ENCODE peak calls at places on chromosomes 6 and 20, in four cellular contexts. B, D, V and F are unnamed samples.

GRCh38 chr6:133245033-133245903 is 4.1 kb downstream of the EYA4 start:
- DNase-seq in B (peak; percentile 17), D (no peak), V (no peak), F (no peak)

GRCh38 chr20:32203556-32204484 is 3.7 kb downstream of the PLAGL2 start:
- DNase-seq in B (no peak), D (no peak), V (no peak), F (no peak)

GRCh38 chr6:16723833-16724232 is 37.4 kb downstream of the ATXN1 start:
- DNase-seq in B (peak; percentile 61), D (peak; percentile 71), V (no peak), F (no peak)

GRCh38 chr6:111530777-111531176 is 47.8 kb upstream of the REV3L start:
- DNase-seq in B (no peak), D (no peak), V (no peak), F (no peak)

GRCh38 chr20:353166-353565 is 6.3 kb downstream of the NRSN2 start:
- DNase-seq in B (no peak), D (no peak), V (no peak), F (no peak)

GRCh38 chr20:60117040-60117439 is 158.8 kb downstream of the CDH26 start:
- DNase-seq in B (no peak), D (no peak), V (no peak), F (no peak)

GRCh38 chr6:146697921-146698320 is 99.1 kb downstream of the ADGB start:
- DNase-seq in B (no peak), D (no peak), V (no peak), F (no peak)

GRCh38 chr20:1105599-1106194 is 12.7 kb upstream of the PSMF1 start:
- DNase-seq in B (no peak), D (no peak), V (no peak), F (no peak)

GRCh38 chr6:146041282-146041681 is 12.4 kb downstream of the GRM1 start:
- DNase-seq in B (peak; percentile 22), D (peak; percentile 33), V (no peak), F (no peak)

GRCh38 chr6:123661105-123661891 is 24.5 kb upstream of the TRDN start:
- DNase-seq in B (no peak), D (no peak), V (no peak), F (no peak)

GRCh38 chr6:7787137-7787575 is 61.3 kb downstream of the BMP6 start:
- DNase-seq in B (no peak), D (no peak), V (no peak), F (no peak)

GRCh38 chr6:43951063-43951755 is 176.0 kb downstream of the MRPL14 start:
- DNase-seq in B (peak; percentile 28), D (peak; percentile 73), V (no peak), F (peak; percentile 78)

GRCh38 chr6:43999628-44000027 is 127.6 kb downstream of the MRPL14 start:
- DNase-seq in B (no peak), D (no peak), V (no peak), F (no peak)

GRCh38 chr6:141866731-141867502 is 265.8 kb upstream of the GJE1 start:
- DNase-seq in B (no peak), D (peak; percentile 9), V (no peak), F (no peak)

GRCh38 chr20:1154224-1154623 is 30.6 kb downstream of the TMEM74B start:
- DNase-seq in B (no peak), D (no peak), V (no peak), F (no peak)

GRCh38 chr6:16228709-16229665 is 9.4 kb upstream of the GMPR start:
- DNase-seq in B (no peak), D (no peak), V (no peak), F (no peak)

GRCh38 chr6:79425589-79426311 is 111.5 kb downstream of the LCA5 start:
- DNase-seq in B (no peak), D (no peak), V (no peak), F (no peak)

GRCh38 chr6:145643760-145644159 is 91.6 kb downstream of the EPM2A start:
- DNase-seq in B (no peak), D (no peak), V (no peak), F (no peak)

GRCh38 chr6:17484201-17484606 is 90.8 kb downstream of the CAP2 start:
- DNase-seq in B (no peak), D (no peak), V (no peak), F (no peak)

GRCh38 chr20:57405236-57406016 is 14.2 kb downstream of the RBM38 start:
- DNase-seq in B (no peak), D (no peak), V (no peak), F (no peak)

GRCh38 chr20:41242807-41243206 is 74.7 kb downstream of the ZHX3 start:
- DNase-seq in B (no peak), D (no peak), V (no peak), F (no peak)

GRCh38 chr6:93242049-93242448 is 177.3 kb downstream of the EPHA7 start:
- DNase-seq in B (no peak), D (no peak), V (no peak), F (no peak)

GRCh38 chr6:127481081-127481480 is 21.9 kb upstream of the KIAA0408 start:
- DNase-seq in B (no peak), D (no peak), V (no peak), F (no peak)

GRCh38 chr6:121837545-121838229 is 402.2 kb downstream of the GJA1 start:
- DNase-seq in B (no peak), D (no peak), V (no peak), F (no peak)

GRCh38 chr6:95648636-95649035 is 71.3 kb downstream of the MANEA start:
- DNase-seq in B (no peak), D (peak; percentile 46), V (no peak), F (no peak)

GRCh38 chr6:138238368-138238767 is 20.1 kb upstream of the PBOV1 start:
- DNase-seq in B (no peak), D (no peak), V (no peak), F (no peak)

GRCh38 chr20:47359533-47360206 is 3.2 kb upstream of the ZMYND8 start:
- DNase-seq in B (no peak), D (no peak), V (no peak), F (no peak)

GRCh38 chr6:140538926-140539325 is 1164.5 kb upstream of the CITED2 start:
- DNase-seq in B (peak; percentile 13), D (no peak), V (no peak), F (no peak)

GRCh38 chr20:47972916-47973309 is 187.6 kb upstream of the SULF2 start:
- DNase-seq in B (no peak), D (no peak), V (no peak), F (no peak)

GRCh38 chr6:148538251-148539190 is 195.9 kb downstream of the SASH1 start:
- DNase-seq in B (no peak), D (no peak), V (no peak), F (no peak)

GRCh38 chr6:79420054-79420453 is 117.2 kb downstream of the LCA5 start:
- DNase-seq in B (no peak), D (no peak), V (no peak), F (no peak)

GRCh38 chr6:52346503-52346902 is 15.4 kb upstream of the PAQR8 start:
- DNase-seq in B (no peak), D (no peak), V (no peak), F (no peak)

GRCh38 chr6:44650947-44651346 is 263.4 kb downstream of the CDC5L start:
- DNase-seq in B (no peak), D (no peak), V (no peak), F (no peak)

GRCh38 chr20:11740975-11741374 is 176.7 kb upstream of the BTBD3 start:
- DNase-seq in B (no peak), D (no peak), V (no peak), F (no peak)

GRCh38 chr6:15575357-15576037 is 87.3 kb downstream of the DTNBP1 start:
- DNase-seq in B (no peak), D (no peak), V (no peak), F (no peak)

GRCh38 chr6:86937219-86938079 is at the start of gene HTR1E:
- DNase-seq in B (peak; percentile 28), D (peak; percentile 42), V (no peak), F (peak; percentile 70)

GRCh38 chr20:39042279-39043150 is 80.4 kb downstream of the DHX35 start:
- DNase-seq in B (no peak), D (no peak), V (no peak), F (no peak)

GRCh38 chr6:136446579-136447182 is 103.5 kb downstream of the MAP7 start:
- DNase-seq in B (peak; percentile 53), D (no peak), V (no peak), F (no peak)

GRCh38 chr20:33686984-33687366 is 790 bp upstream of the E2F1 start:
- DNase-seq in B (no peak), D (no peak), V (no peak), F (no peak)

GRCh38 chr20:33685328-33686007 is 717 bp downstream of the E2F1 start:
- DNase-seq in B (peak; percentile 48), D (peak; percentile 71), V (peak; percentile 62), F (peak; percentile 93)

GRCh38 chr20:33687370-33687915 is 1.3 kb upstream of the E2F1 start:
- DNase-seq in B (no peak), D (no peak), V (no peak), F (no peak)

GRCh38 chr20:33686008-33686983 is at the start of gene E2F1:
- DNase-seq in B (peak; percentile 93), D (peak; percentile 94), V (peak; percentile 61), F (peak; percentile 98)

GRCh38 chr20:33684533-33685327 is 1.5 kb downstream of the E2F1 start:
- DNase-seq in B (no peak), D (no peak), V (no peak), F (no peak)
- TF ChIP-seq BHLHE40 in B (no peak), D (no peak), V (no peak), F (no peak)

DNA sequence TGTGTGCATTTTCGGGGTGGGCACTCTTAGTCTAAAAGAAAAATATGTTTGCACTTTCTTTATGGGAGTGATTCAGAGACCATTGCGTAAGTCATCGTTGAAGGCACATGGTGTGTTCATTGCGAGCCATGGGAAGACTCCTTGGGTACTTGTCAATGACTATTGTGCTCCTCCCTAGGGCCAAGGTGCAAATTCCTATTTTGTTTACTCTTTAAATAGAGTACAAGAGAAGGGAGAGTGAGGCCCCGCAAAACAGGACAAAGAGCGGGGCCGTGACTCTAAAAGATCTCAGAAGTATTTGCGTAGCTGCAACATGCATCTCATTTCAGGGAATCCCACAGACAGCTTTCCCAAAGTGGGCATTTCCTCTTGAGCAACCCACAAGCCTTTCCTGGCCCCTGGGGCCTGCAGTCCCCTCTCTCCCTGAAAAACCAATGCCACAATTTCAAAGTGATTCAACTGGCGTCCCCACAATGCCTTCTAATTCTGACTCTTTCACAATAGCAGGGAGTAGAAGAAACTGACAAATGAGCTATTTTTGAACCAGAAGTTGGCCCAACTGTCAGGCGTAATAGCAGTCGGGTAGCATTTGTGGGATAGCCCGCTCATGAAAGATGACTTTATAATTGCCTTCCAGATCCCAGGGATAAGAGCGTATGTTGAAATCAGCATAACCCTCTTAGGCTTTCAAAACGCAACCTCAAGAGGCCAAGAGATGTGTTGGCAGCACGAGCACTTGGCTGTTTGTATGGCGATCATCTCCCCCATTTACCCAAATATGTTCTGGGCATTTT is 277.9 kb upstream of the BMP2 start:
- DNase-seq in B (peak; percentile 20), D (peak; percentile 86), V (no peak), F (no peak)
- TF ChIP-seq RFX5 in B (no peak), D (no peak), V (no peak), F (no peak)

GRCh38 chr20:63643966-63644365 is 9.3 kb downstream of the STMN3 start:
- DNase-seq in B (no peak), D (no peak), V (no peak), F (no peak)
- TF ChIP-seq ESRRA in B (no peak), D (no peak), V (no peak), F (no peak)

GRCh38 chr6:72418495-72418894 is 203.4 kb upstream of the KCNQ5 start:
- DNase-seq in B (no peak), D (no peak), V (no peak), F (no peak)
- TF ChIP-seq BHLHE40 in B (no peak), D (no peak), V (no peak), F (no peak)